ENCODE peak calls at places on chromosome 15, in nine cellular contexts. I is AG04450; T is HS-27A; E is PC-3; Q is cardiac fibroblast; B is left colon; H is mucosa of descending colon; U is progenitor cell of endocrine pancreas; R is stimulated activated CD4-positive, alpha-beta T cell treated with anti-CD3 and anti-CD28 coated beads, Interleukin-4, amount 100 ng/mL, for 1 hour. K is an unnamed sample.

GRCh38 chr15:60006203-60006782 is 2.2 kb downstream of the FOXB1 start:
- DNase-seq in I (no peak), T (no peak), E (peak), Q (peak), B (peak), H (peak), U (peak), R (peak), K (peak)

GRCh38 chr15:69469467-69470191 is 17.0 kb downstream of the RPLP1 start:
- DNase-seq in I (no peak), T (no peak), E (no peak), Q (no peak), B (no peak), H (peak), U (no peak), R (no peak), K (no peak)

GRCh38 chr15:95464091-95464888 is 866.2 kb upstream of the NR2F2 start:
- DNase-seq in I (no peak), T (no peak), E (no peak), Q (no peak), B (no peak), H (no peak), U (no peak), R (no peak), K (no peak)

GRCh38 chr15:67474405-67475080 is 46.4 kb upstream of the C15orf61 start:
- DNase-seq in I (no peak), T (no peak), E (no peak), Q (no peak), B (no peak), H (no peak), U (no peak), R (no peak), K (no peak)

GRCh38 chr15:94255540-94255939 is 24.2 kb downstream of the MCTP2 start:
- DNase-seq in I (no peak), T (no peak), E (no peak), Q (no peak), B (no peak), H (no peak), U (no peak), R (no peak), K (no peak)

GRCh38 chr15:73249499-73249898 is 119.3 kb downstream of the HCN4 start:
- DNase-seq in I (no peak), T (no peak), E (no peak), Q (no peak), B (no peak), H (no peak), U (no peak), R (no peak), K (no peak)

GRCh38 chr15:70573121-70573850 is 190.1 kb downstream of the UACA start:
- DNase-seq in I (no peak), T (no peak), E (no peak), Q (no peak), B (no peak), H (no peak), U (no peak), R (no peak), K (no peak)

GRCh38 chr15:85600001-85600400 is 194.7 kb downstream of the KLHL25 start:
- DNase-seq in I (no peak), T (no peak), E (no peak), Q (no peak), B (no peak), H (no peak), U (no peak), R (no peak), K (no peak)

GRCh38 chr15:79644091-79644490 is 212.0 kb downstream of the MINAR1 start:
- DNase-seq in I (peak), T (peak), E (peak), Q (peak), B (no peak), H (no peak), U (no peak), R (no peak), K (no peak)

GRCh38 chr15:78540955-78541743 is 905 bp downstream of the PSMA4 start:
- DNase-seq in I (no peak), T (peak), E (peak), Q (peak), B (peak), H (no peak), U (no peak), R (peak), K (no peak)

GRCh38 chr15:89628301-89628700 is 27.0 kb downstream of the KIF7 start:
- DNase-seq in I (no peak), T (no peak), E (no peak), Q (no peak), B (no peak), H (no peak), U (no peak), R (no peak), K (no peak)

GRCh38 chr15:65832549-65833364 is 36.5 kb upstream of the RAB11A start:
- DNase-seq in I (peak), T (peak), E (peak), Q (peak), B (peak), H (peak), U (peak), R (peak), K (peak)

GRCh38 chr15:81091889-81092558 is 42.0 kb upstream of the CFAP161 start:
- DNase-seq in I (peak), T (peak), E (peak), Q (peak), B (no peak), H (no peak), U (no peak), R (no peak), K (peak)

GRCh38 chr15:89067751-89068150 is 20.5 kb upstream of the ABHD2 start:
- DNase-seq in I (no peak), T (no peak), E (no peak), Q (no peak), B (no peak), H (no peak), U (no peak), R (no peak), K (no peak)

GRCh38 chr15:77667835-77668234 is 35.1 kb upstream of the LINGO1 start:
- DNase-seq in I (no peak), T (no peak), E (no peak), Q (no peak), B (no peak), H (no peak), U (no peak), R (no peak), K (no peak)

GRCh38 chr15:67433495-67434099 is 87.3 kb upstream of the C15orf61 start:
- DNase-seq in I (peak), T (no peak), E (peak), Q (peak), B (peak), H (no peak), U (no peak), R (peak), K (peak)

GRCh38 chr15:70415330-70415884 is 317.7 kb upstream of the TLE3 start:
- DNase-seq in I (no peak), T (no peak), E (no peak), Q (no peak), B (peak), H (peak), U (no peak), R (no peak), K (no peak)

GRCh38 chr15:51492528-51492927 is 130.0 kb downstream of the DMXL2 start:
- DNase-seq in I (no peak), T (no peak), E (no peak), Q (no peak), B (no peak), H (no peak), U (no peak), R (no peak), K (no peak)

GRCh38 chr15:25800761-25801515 is 62.2 kb downstream of the ATP10A start:
- DNase-seq in I (no peak), T (no peak), E (no peak), Q (no peak), B (no peak), H (no peak), U (no peak), R (no peak), K (no peak)

GRCh38 chr15:63461230-63461629 is 43.2 kb upstream of the USP3 start:
- DNase-seq in I (no peak), T (no peak), E (no peak), Q (no peak), B (no peak), H (no peak), U (no peak), R (no peak), K (peak)

K was measured in nephron progenitor cell.